ENCODE peak calls at places on chromosome 16, in seven cellular contexts. X is amygdala; L is CD4-positive, alpha-beta T cell; O is putamen; K is tibial artery; S is posterior cingulate gyrus; T is Kasumi-1. P is an unnamed sample.

GRCh38 chr16:68473358-68474064 is 25.2 kb upstream of the SMPD3 start:
- DNase-seq in X (no peak), L (no peak), O (no peak), K (no peak), S (no peak), T (peak), P (no peak)

GRCh38 chr16:29839822-29840221 is 19.6 kb downstream of the MVP start:
- DNase-seq in X (no peak), L (no peak), O (no peak), K (no peak), S (no peak), T (no peak), P (no peak)

GRCh38 chr16:11497329-11497805 is 89.4 kb downstream of the LITAF start:
- DNase-seq in X (peak), L (no peak), O (peak), K (peak), S (peak), T (no peak), P (no peak)

GRCh38 chr16:68079616-68080344 is 5.4 kb upstream of the NFATC3 start:
- DNase-seq in X (peak), L (peak), O (peak), K (peak), S (peak), T (peak), P (peak)

GRCh38 chr16:65667013-65667578 is 545.2 kb upstream of the CDH11 start:
- DNase-seq in X (no peak), L (no peak), O (no peak), K (no peak), S (no peak), T (no peak), P (no peak)

GRCh38 chr16:26175944-26176343 is 484.2 kb downstream of the HS3ST4 start:
- DNase-seq in X (no peak), L (no peak), O (no peak), K (no peak), S (no peak), T (no peak), P (no peak)

GRCh38 chr16:68257251-68257905 is 6.9 kb upstream of the SLC7A6 start:
- DNase-seq in X (no peak), L (no peak), O (no peak), K (no peak), S (no peak), T (peak), P (no peak)

GRCh38 chr16:88542231-88542630 is 28.0 kb upstream of the ZC3H18 start:
- DNase-seq in X (no peak), L (no peak), O (no peak), K (no peak), S (no peak), T (no peak), P (no peak)

GRCh38 chr16:73142995-73143394 is 95.1 kb upstream of the ZFHX3 start:
- DNase-seq in X (no peak), L (no peak), O (no peak), K (no peak), S (no peak), T (no peak), P (no peak)

GRCh38 chr16:57299009-57299718 is 14.7 kb upstream of the PLLP start:
- DNase-seq in X (no peak), L (no peak), O (peak), K (peak), S (no peak), T (peak), P (no peak)

GRCh38 chr16:27839419-27839818 is 224.1 kb downstream of the GSG1L start:
- DNase-seq in X (no peak), L (no peak), O (no peak), K (no peak), S (no peak), T (no peak), P (no peak)

GRCh38 chr16:56102159-56102798 is 89.0 kb upstream of the GNAO1 start:
- DNase-seq in X (peak), L (no peak), O (peak), K (no peak), S (peak), T (no peak), P (no peak)

GRCh38 chr16:24635900-24636610 is 93.4 kb upstream of the TNRC6A start:
- DNase-seq in X (peak), L (no peak), O (no peak), K (peak), S (peak), T (no peak), P (no peak)

GRCh38 chr16:19071811-19072777 is 4.7 kb downstream of the COQ7 start:
- DNase-seq in X (peak), L (peak), O (peak), K (no peak), S (peak), T (peak), P (peak)

GRCh38 chr16:2704983-2705275 is 15.1 kb downstream of the PRSS27 start:
- DNase-seq in X (no peak), L (no peak), O (no peak), K (no peak), S (no peak), T (no peak), P (no peak)

GRCh38 chr16:12097523-12098428 is 121.2 kb downstream of the SNX29 start:
- DNase-seq in X (peak), L (no peak), O (peak), K (no peak), S (peak), T (no peak), P (no peak)

GRCh38 chr16:351804-352520 is 561 bp downstream of the AXIN1 start:
- DNase-seq in X (peak), L (peak), O (no peak), K (no peak), S (no peak), T (no peak), P (no peak)

GRCh38 chr16:35573407-35573806 is 2114.0 kb downstream of the TP53TG3F start:
- DNase-seq in X (no peak), L (no peak), O (no peak), K (no peak), S (no peak), T (no peak), P (no peak)

GRCh38 chr16:20971420-20971819 is 70.8 kb downstream of the LYRM1 start:
- DNase-seq in X (no peak), L (no peak), O (no peak), K (no peak), S (no peak), T (no peak), P (no peak)

GRCh38 chr16:49632111-49632797 is 223.7 kb downstream of the ZNF423 start:
- DNase-seq in X (no peak), L (no peak), O (no peak), K (peak), S (no peak), T (no peak), P (no peak)

GRCh38 chr16:17372383-17372782 is 98.4 kb downstream of the XYLT1 start:
- DNase-seq in X (no peak), L (no peak), O (no peak), K (no peak), S (no peak), T (no peak), P (no peak)

GRCh38 chr16:69423189-69423588 is 1.2 kb upstream of the CYB5B start:
- DNase-seq in X (no peak), L (no peak), O (peak), K (no peak), S (no peak), T (no peak), P (no peak)

GRCh38 chr16:11233727-11234376 is 22.2 kb downstream of the SOCS1 start:
- DNase-seq in X (no peak), L (peak), O (no peak), K (no peak), S (no peak), T (no peak), P (no peak)

GRCh38 chr16:78106659-78107058 is 7.2 kb downstream of the WWOX start:
- DNase-seq in X (no peak), L (no peak), O (no peak), K (no peak), S (no peak), T (no peak), P (no peak)

GRCh38 chr16:59060212-59060611 is 326.1 kb upstream of the GOT2 start:
- DNase-seq in X (no peak), L (no peak), O (no peak), K (no peak), S (no peak), T (no peak), P (no peak)

GRCh38 chr16:76450890-76451289 is 173.7 kb downstream of the CNTNAP4 start:
- DNase-seq in X (no peak), L (no peak), O (no peak), K (no peak), S (no peak), T (no peak), P (no peak)

GRCh38 chr16:47049901-47050583 is 76.6 kb upstream of the DNAJA2 start:
- DNase-seq in X (no peak), L (no peak), O (no peak), K (no peak), S (no peak), T (no peak), P (no peak)

GRCh38 chr16:81405702-81406113 is 38.9 kb upstream of the CMIP start:
- DNase-seq in X (no peak), L (no peak), O (no peak), K (peak), S (no peak), T (no peak), P (no peak)

GRCh38 chr16:19660432-19660831 is 57.6 kb downstream of the KNOP1 start:
- DNase-seq in X (no peak), L (no peak), O (no peak), K (no peak), S (no peak), T (no peak), P (no peak)

GRCh38 chr16:13793788-13794461 is 126.0 kb upstream of the ERCC4 start:
- DNase-seq in X (peak), L (no peak), O (no peak), K (peak), S (no peak), T (no peak), P (no peak)

GRCh38 chr16:97822-98221 is 19.8 kb downstream of the MPG start:
- DNase-seq in X (no peak), L (no peak), O (no peak), K (no peak), S (no peak), T (no peak), P (no peak)

P was measured in activated B cell treated with CpG ODN at 0.5 μM for 24 hours.